ENCODE peak calls at places on chromosome 4, in nine cellular contexts. One of them, this sample, is unnamed.

GRCh38 chr4:109879081-109879480 is 31.2 kb downstream of the LRIT3 start:
- DNase-seq in AG08396: no peak
- DNase-seq in left ventricle myocardium inferior: no peak
- DNase-seq in HT-29: no peak
- DNase-seq in left lung: peak
- DNase-seq in glomerular endothelial cell: no peak
- DNase-seq in NCI-H774: no peak
- DNase-seq in stimulated activated CD8-positive, alpha-beta memory T cell treated with anti-CD3 and anti-CD28 coated beads, Interleukin-12 subunit alpha, Interleukin-12 subunit beta, amount 100 ng/mL, for 1 hour: no peak
- DNase-seq in choroid plexus epithelial cell: no peak
- DNase-seq in this sample: no peak

GRCh38 chr4:100781433-100781832 is 263.6 kb upstream of the EMCN start:
- DNase-seq in AG08396: no peak
- DNase-seq in left ventricle myocardium inferior: no peak
- DNase-seq in HT-29: no peak
- DNase-seq in left lung: no peak
- DNase-seq in glomerular endothelial cell: no peak
- DNase-seq in NCI-H774: no peak
- DNase-seq in stimulated activated CD8-positive, alpha-beta memory T cell treated with anti-CD3 and anti-CD28 coated beads, Interleukin-12 subunit alpha, Interleukin-12 subunit beta, amount 100 ng/mL, for 1 hour: no peak
- DNase-seq in choroid plexus epithelial cell: no peak
- DNase-seq in this sample: no peak

GRCh38 chr4:17059192-17059634 is 160.8 kb upstream of the LDB2 start:
- DNase-seq in AG08396: no peak
- DNase-seq in left ventricle myocardium inferior: peak
- DNase-seq in HT-29: no peak
- DNase-seq in left lung: no peak
- DNase-seq in glomerular endothelial cell: no peak
- DNase-seq in NCI-H774: no peak
- DNase-seq in stimulated activated CD8-positive, alpha-beta memory T cell treated with anti-CD3 and anti-CD28 coated beads, Interleukin-12 subunit alpha, Interleukin-12 subunit beta, amount 100 ng/mL, for 1 hour: no peak
- DNase-seq in choroid plexus epithelial cell: peak
- DNase-seq in this sample: no peak

GRCh38 chr4:15689540-15689939 is 7.9 kb downstream of the FAM200B start:
- DNase-seq in AG08396: no peak
- DNase-seq in left ventricle myocardium inferior: no peak
- DNase-seq in HT-29: no peak
- DNase-seq in left lung: no peak
- DNase-seq in glomerular endothelial cell: no peak
- DNase-seq in NCI-H774: no peak
- DNase-seq in stimulated activated CD8-positive, alpha-beta memory T cell treated with anti-CD3 and anti-CD28 coated beads, Interleukin-12 subunit alpha, Interleukin-12 subunit beta, amount 100 ng/mL, for 1 hour: no peak
- DNase-seq in choroid plexus epithelial cell: peak
- DNase-seq in this sample: no peak

GRCh38 chr4:38177792-38178665 is 217.8 kb downstream of the PTTG2 start:
- DNase-seq in AG08396: no peak
- DNase-seq in left ventricle myocardium inferior: peak
- DNase-seq in HT-29: no peak
- DNase-seq in left lung: peak
- DNase-seq in glomerular endothelial cell: no peak
- DNase-seq in NCI-H774: no peak
- DNase-seq in stimulated activated CD8-positive, alpha-beta memory T cell treated with anti-CD3 and anti-CD28 coated beads, Interleukin-12 subunit alpha, Interleukin-12 subunit beta, amount 100 ng/mL, for 1 hour: peak
- DNase-seq in choroid plexus epithelial cell: no peak
- DNase-seq in this sample: no peak

GRCh38 chr4:73664470-73664869 is 44.2 kb upstream of the RASSF6 start:
- DNase-seq in AG08396: no peak
- DNase-seq in left ventricle myocardium inferior: no peak
- DNase-seq in HT-29: no peak
- DNase-seq in left lung: no peak
- DNase-seq in glomerular endothelial cell: no peak
- DNase-seq in NCI-H774: no peak
- DNase-seq in stimulated activated CD8-positive, alpha-beta memory T cell treated with anti-CD3 and anti-CD28 coated beads, Interleukin-12 subunit alpha, Interleukin-12 subunit beta, amount 100 ng/mL, for 1 hour: no peak
- DNase-seq in choroid plexus epithelial cell: no peak
- DNase-seq in this sample: no peak

GRCh38 chr4:76526585-76526990 is 91.6 kb downstream of the SHROOM3 start:
- DNase-seq in AG08396: no peak
- DNase-seq in left ventricle myocardium inferior: no peak
- DNase-seq in HT-29: peak
- DNase-seq in left lung: no peak
- DNase-seq in glomerular endothelial cell: no peak
- DNase-seq in NCI-H774: no peak
- DNase-seq in stimulated activated CD8-positive, alpha-beta memory T cell treated with anti-CD3 and anti-CD28 coated beads, Interleukin-12 subunit alpha, Interleukin-12 subunit beta, amount 100 ng/mL, for 1 hour: no peak
- DNase-seq in choroid plexus epithelial cell: peak
- DNase-seq in this sample: peak

GRCh38 chr4:104344342-104344980 is 150.2 kb downstream of the CXXC4 start:
- DNase-seq in AG08396: no peak
- DNase-seq in left ventricle myocardium inferior: no peak
- DNase-seq in HT-29: no peak
- DNase-seq in left lung: peak
- DNase-seq in glomerular endothelial cell: no peak
- DNase-seq in NCI-H774: no peak
- DNase-seq in stimulated activated CD8-positive, alpha-beta memory T cell treated with anti-CD3 and anti-CD28 coated beads, Interleukin-12 subunit alpha, Interleukin-12 subunit beta, amount 100 ng/mL, for 1 hour: no peak
- DNase-seq in choroid plexus epithelial cell: no peak
- DNase-seq in this sample: no peak

GRCh38 chr4:141840299-141840986 is 204.1 kb downstream of the IL15 start:
- DNase-seq in AG08396: no peak
- DNase-seq in left ventricle myocardium inferior: no peak
- DNase-seq in HT-29: no peak
- DNase-seq in left lung: no peak
- DNase-seq in glomerular endothelial cell: no peak
- DNase-seq in NCI-H774: no peak
- DNase-seq in stimulated activated CD8-positive, alpha-beta memory T cell treated with anti-CD3 and anti-CD28 coated beads, Interleukin-12 subunit alpha, Interleukin-12 subunit beta, amount 100 ng/mL, for 1 hour: no peak
- DNase-seq in choroid plexus epithelial cell: no peak
- DNase-seq in this sample: no peak

GRCh38 chr4:19309365-19309764 is 942.3 kb upstream of the SLIT2 start:
- DNase-seq in AG08396: peak
- DNase-seq in left ventricle myocardium inferior: no peak
- DNase-seq in HT-29: peak
- DNase-seq in left lung: no peak
- DNase-seq in glomerular endothelial cell: no peak
- DNase-seq in NCI-H774: no peak
- DNase-seq in stimulated activated CD8-positive, alpha-beta memory T cell treated with anti-CD3 and anti-CD28 coated beads, Interleukin-12 subunit alpha, Interleukin-12 subunit beta, amount 100 ng/mL, for 1 hour: no peak
- DNase-seq in choroid plexus epithelial cell: peak
- DNase-seq in this sample: no peak

GRCh38 chr4:170259631-170260153 is 169.9 kb upstream of the AADAT start:
- DNase-seq in AG08396: peak
- DNase-seq in left ventricle myocardium inferior: peak
- DNase-seq in HT-29: peak
- DNase-seq in left lung: no peak
- DNase-seq in glomerular endothelial cell: peak
- DNase-seq in NCI-H774: peak
- DNase-seq in stimulated activated CD8-positive, alpha-beta memory T cell treated with anti-CD3 and anti-CD28 coated beads, Interleukin-12 subunit alpha, Interleukin-12 subunit beta, amount 100 ng/mL, for 1 hour: no peak
- DNase-seq in choroid plexus epithelial cell: peak
- DNase-seq in this sample: peak

GRCh38 chr4:36771411-36772153 is 473.0 kb upstream of the NWD2 start:
- DNase-seq in AG08396: no peak
- DNase-seq in left ventricle myocardium inferior: no peak
- DNase-seq in HT-29: no peak
- DNase-seq in left lung: no peak
- DNase-seq in glomerular endothelial cell: no peak
- DNase-seq in NCI-H774: no peak
- DNase-seq in stimulated activated CD8-positive, alpha-beta memory T cell treated with anti-CD3 and anti-CD28 coated beads, Interleukin-12 subunit alpha, Interleukin-12 subunit beta, amount 100 ng/mL, for 1 hour: no peak
- DNase-seq in choroid plexus epithelial cell: no peak
- DNase-seq in this sample: no peak